ENCODE peak calls at places on chromosomes 6 and 20, in four cellular contexts. N is GM23338, G is K562, A is upper lobe of left lung. E is an unnamed sample.

GRCh38 chr6:144352310-144352709 is 67.2 kb downstream of the UTRN start:
- DNase-seq in N (no peak), G (no peak), A (no peak), E (no peak)

GRCh38 chr6:157090736-157091135 is 232.6 kb downstream of the TMEM242 start:
- DNase-seq in N (peak), G (no peak), A (peak), E (no peak)

GRCh38 chr6:23728707-23729106 is 397.3 kb upstream of the NRSN1 start:
- DNase-seq in N (peak), G (no peak), A (no peak), E (no peak)

GRCh38 chr20:17558154-17558940 is 11.5 kb upstream of the DSTN start:
- DNase-seq in N (peak), G (peak), A (no peak), E (peak)

GRCh38 chr6:113147544-113147943 is 709.6 kb upstream of the MARCKS start:
- DNase-seq in N (no peak), G (no peak), A (no peak), E (no peak)

GRCh38 chr6:17599885-17600526 is at the start of gene FAM8A1:
- DNase-seq in N (peak), G (peak), A (peak), E (peak)

GRCh38 chr6:128725271-128726233 is 157.4 kb upstream of the LAMA2 start:
- DNase-seq in N (peak), G (peak), A (no peak), E (peak)

GRCh38 chr6:92589970-92590369 is 829.4 kb downstream of the EPHA7 start:
- DNase-seq in N (no peak), G (no peak), A (no peak), E (no peak)

GRCh38 chr20:19737025-19737424 is 21.0 kb upstream of the RIN2 start:
- DNase-seq in N (no peak), G (no peak), A (no peak), E (peak)

GRCh38 chr20:42197599-42197998 is 579.4 kb upstream of the CHD6 start:
- DNase-seq in N (no peak), G (no peak), A (no peak), E (no peak)

GRCh38 chr20:40683221-40683893 is 5.7 kb downstream of the MAFB start:
- DNase-seq in N (peak), G (no peak), A (peak), E (no peak)

GRCh38 chr6:26304213-26305096 is 60.5 kb upstream of the BTN3A2 start:
- DNase-seq in N (peak), G (no peak), A (no peak), E (no peak)

GRCh38 chr20:17971571-17972013 is 2.8 kb downstream of the MGME1 start:
- DNase-seq in N (peak), G (no peak), A (no peak), E (no peak)

GRCh38 chr20:44079968-44080560 is 106.9 kb downstream of the JPH2 start:
- DNase-seq in N (no peak), G (no peak), A (no peak), E (no peak)

GRCh38 chr6:7975764-7976146 is 65.2 kb upstream of the TXNDC5 start:
- DNase-seq in N (no peak), G (no peak), A (no peak), E (no peak)

GRCh38 chr20:1897486-1897885 is 2.3 kb downstream of the SIRPA start:
- DNase-seq in N (no peak), G (no peak), A (no peak), E (no peak)

GRCh38 chr6:139591075-139591474 is 216.6 kb upstream of the CITED2 start:
- DNase-seq in N (no peak), G (no peak), A (no peak), E (no peak)

GRCh38 chr6:118387921-118388701 is 160.0 kb upstream of the PLN start:
- DNase-seq in N (no peak), G (no peak), A (no peak), E (peak)

GRCh38 chr6:21984135-21984534 is 312.7 kb downstream of the PRL start:
- DNase-seq in N (no peak), G (no peak), A (no peak), E (no peak)

GRCh38 chr6:166087246-166087645 is 80.4 kb downstream of the TBXT start:
- DNase-seq in N (no peak), G (no peak), A (no peak), E (no peak)

GRCh38 chr6:94341173-94341572 is 921.8 kb upstream of the EPHA7 start:
- DNase-seq in N (peak), G (no peak), A (no peak), E (no peak)

GRCh38 chr6:106360989-106361430 is 493 bp downstream of the CRYBG1 start:
- DNase-seq in N (peak), G (no peak), A (no peak), E (no peak)

GRCh38 chr6:106359989-106360409 is 518 bp upstream of the CRYBG1 start:
- DNase-seq in N (no peak), G (no peak), A (no peak), E (no peak)

GRCh38 chr6:106356382-106356781 is 4.1 kb upstream of the CRYBG1 start:
- DNase-seq in N (no peak), G (no peak), A (no peak), E (no peak)

GRCh38 chr6:106363401-106364138 is 3.1 kb downstream of the CRYBG1 start:
- DNase-seq in N (no peak), G (no peak), A (no peak), E (no peak)

GRCh38 chr6:106360410-106360988 is at the start of gene CRYBG1:
- DNase-seq in N (peak), G (peak), A (peak), E (no peak)
- TF ChIP-seq POLR2AphosphoS5 in N (peak), G (no peak), A (no peak), E (no peak)

DNA sequence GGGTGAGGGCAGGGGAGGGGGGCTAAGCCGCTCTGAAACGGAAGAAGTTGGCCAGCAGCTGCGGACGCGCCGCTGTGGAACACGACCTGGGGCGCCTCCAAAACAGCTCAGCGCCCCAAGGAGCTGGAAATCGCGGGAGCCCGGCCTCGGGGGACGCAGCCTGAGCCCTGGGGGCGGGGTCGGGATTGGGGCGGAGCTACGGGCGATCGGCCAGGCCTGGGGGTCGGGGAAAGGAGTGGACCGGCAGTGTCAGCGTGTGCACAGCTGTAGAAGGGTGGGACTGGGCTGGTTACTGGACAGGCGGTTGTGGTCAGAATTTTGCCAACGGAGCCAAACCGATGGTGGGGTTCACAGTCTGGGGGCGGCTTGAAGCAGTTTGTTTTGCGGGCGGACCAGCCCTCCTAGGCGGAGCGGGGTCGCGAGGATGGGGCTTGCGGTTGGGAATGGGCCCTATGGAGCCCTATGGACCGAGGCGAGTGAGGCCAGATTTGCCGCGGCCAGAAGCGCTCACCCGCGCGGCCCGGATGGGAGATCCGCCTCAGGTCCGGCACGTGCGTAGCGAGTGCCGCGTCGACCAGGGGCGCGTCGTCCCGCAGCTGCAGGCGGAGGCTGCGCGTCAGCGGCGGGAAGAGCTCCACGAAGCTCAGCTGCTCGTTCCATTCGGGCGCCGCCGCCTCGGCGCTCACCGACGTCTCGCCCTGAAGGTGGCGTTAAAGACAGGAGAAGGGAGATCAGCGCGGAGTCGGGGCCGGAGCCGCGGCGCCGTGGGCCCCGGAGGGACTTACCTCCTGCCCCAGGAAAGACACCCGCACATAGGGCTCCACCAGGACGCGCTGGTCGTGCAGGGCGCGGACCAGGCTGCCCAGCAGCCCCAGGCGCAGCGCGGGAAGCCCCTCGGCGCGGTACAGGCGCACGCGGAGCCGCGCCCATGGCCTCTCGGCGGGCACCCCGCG is 14.3 kb upstream of the SPAG4 start:
- DNase-seq in N (peak), G (peak), A (peak), E (no peak)
- TF ChIP-seq CTCF in N (peak), G (peak), A (peak), E (no peak)

GRCh38 chr20:14765370-14765701 is 427.9 kb upstream of the FLRT3 start:
- DNase-seq in N (no peak), G (no peak), A (no peak), E (no peak)
- TF ChIP-seq POLR2AphosphoS5 in N (no peak), G (no peak), A (no peak), E (no peak)

DNA sequence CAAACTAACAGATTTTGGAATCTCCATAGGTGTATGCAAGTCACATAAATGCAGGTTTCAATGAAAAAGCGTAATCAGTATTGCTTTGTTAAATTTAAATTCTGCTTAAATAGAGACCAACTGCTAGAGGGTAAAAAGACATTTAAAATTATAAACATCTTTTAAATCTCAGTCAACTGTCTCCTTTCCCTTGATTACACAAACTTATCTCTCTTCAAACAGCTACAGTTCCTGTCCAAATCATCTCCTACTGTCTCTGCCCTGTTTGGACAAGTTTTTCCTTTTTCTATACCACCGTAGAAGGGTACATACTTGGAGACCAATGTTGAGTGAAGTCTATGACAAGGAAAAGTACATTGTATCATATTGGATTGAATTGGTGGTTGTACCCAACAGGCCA is 43.5 kb downstream of the AGPAT4 start:
- DNase-seq in N (no peak), G (no peak), A (no peak), E (no peak)
- TF ChIP-seq CTCF in N (no peak), G (no peak), A (no peak), E (no peak)

GRCh38 chr20:49106332-49106731 is 60.2 kb downstream of the CSE1L start:
- DNase-seq in N (no peak), G (no peak), A (no peak), E (no peak)

GRCh38 chr20:49103647-49104364 is 57.7 kb downstream of the CSE1L start:
- DNase-seq in N (no peak), G (no peak), A (no peak), E (no peak)

GRCh38 chr20:49100934-49101333 is 54.8 kb downstream of the CSE1L start:
- DNase-seq in N (no peak), G (no peak), A (no peak), E (no peak)

GRCh38 chr20:49103019-49103418 is 56.9 kb downstream of the CSE1L start:
- DNase-seq in N (no peak), G (no peak), A (no peak), E (no peak)

DNA sequence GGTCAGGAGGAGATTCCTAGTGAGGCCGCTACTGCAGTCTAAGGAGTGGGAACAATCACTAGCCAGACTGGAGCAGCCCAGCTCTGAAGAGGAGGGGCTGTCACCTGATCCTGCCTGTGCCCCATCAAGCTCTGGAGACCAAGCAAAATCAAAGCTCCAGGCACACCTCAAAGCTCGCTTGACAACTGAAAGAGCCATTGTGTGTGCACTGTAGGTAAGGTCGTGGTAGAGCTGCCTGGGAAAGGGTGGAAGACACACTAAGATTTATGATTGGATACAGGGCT is 58.2 kb downstream of the CSE1L start:
- DNase-seq in N (peak), G (no peak), A (no peak), E (no peak)
- TF ChIP-seq POLR2AphosphoS5 in N (no peak), G (no peak), A (no peak), E (peak)

E was measured in Panc1.